ENCODE peak calls at places on chromosomes 5 and 9, in five cellular contexts. A is MM.1S; N is CD8-positive, alpha-beta T cell; V is heart left ventricle; L is Peyer's patch. B is an unnamed sample. For H3K4me1, the result is how much of the 10 kb centered on the place peaks cover.

GRCh38 chr5:139314276-139314675 is 20.7 kb downstream of the MATR3 start:
- DNase-seq in A (no peak), N (no peak), V (no peak), L (no peak), B (no peak)

GRCh38 chr9:85479305-85479704 is 262.4 kb downstream of the AGTPBP1 start:
- DNase-seq in A (no peak), N (no peak), V (no peak), L (no peak), B (no peak)

GRCh38 chr9:20200900-20201495 is 412.2 kb upstream of the SLC24A2 start:
- DNase-seq in A (no peak), N (no peak), V (no peak), L (no peak), B (no peak)

GRCh38 chr9:98031935-98032334 is 24.6 kb upstream of the NANS start:
- DNase-seq in A (no peak), N (no peak), V (no peak), L (no peak), B (no peak)

GRCh38 chr5:141695627-141696180 is 13.7 kb upstream of the ARAP3 start:
- DNase-seq in A (no peak), N (no peak), V (peak), L (no peak), B (no peak)

GRCh38 chr9:135085830-135086546 is 1.5 kb upstream of the OLFM1 start:
- DNase-seq in A (peak), N (no peak), V (peak), L (peak), B (peak)

GRCh38 chr5:130286971-130287370 is 382.7 kb downstream of the CHSY3 start:
- DNase-seq in A (no peak), N (no peak), V (no peak), L (no peak), B (no peak)

GRCh38 chr5:134136221-134136631 is 21.7 kb downstream of the TCF7 start:
- DNase-seq in A (no peak), N (peak), V (no peak), L (peak), B (peak)

GRCh38 chr9:107707419-107707837 is 217.9 kb upstream of the KLF4 start:
- DNase-seq in A (no peak), N (no peak), V (no peak), L (no peak), B (no peak)

GRCh38 chr5:137078171-137078665 is 420.9 kb downstream of the SPOCK1 start:
- DNase-seq in A (no peak), N (no peak), V (no peak), L (no peak), B (no peak)

GRCh38 chr9:70120834-70121510 is 77.3 kb downstream of the MAMDC2 start:
- DNase-seq in A (no peak), N (no peak), V (no peak), L (peak), B (peak)

GRCh38 chr5:135429886-135430437 is 17.2 kb downstream of the DCANP1 start:
- DNase-seq in A (no peak), N (no peak), V (no peak), L (peak), B (no peak)

GRCh38 chr9:128818839-128819715 is 777 bp downstream of the ENDOG start:
- DNase-seq in A (peak), N (peak), V (peak), L (peak), B (no peak)

DNA sequence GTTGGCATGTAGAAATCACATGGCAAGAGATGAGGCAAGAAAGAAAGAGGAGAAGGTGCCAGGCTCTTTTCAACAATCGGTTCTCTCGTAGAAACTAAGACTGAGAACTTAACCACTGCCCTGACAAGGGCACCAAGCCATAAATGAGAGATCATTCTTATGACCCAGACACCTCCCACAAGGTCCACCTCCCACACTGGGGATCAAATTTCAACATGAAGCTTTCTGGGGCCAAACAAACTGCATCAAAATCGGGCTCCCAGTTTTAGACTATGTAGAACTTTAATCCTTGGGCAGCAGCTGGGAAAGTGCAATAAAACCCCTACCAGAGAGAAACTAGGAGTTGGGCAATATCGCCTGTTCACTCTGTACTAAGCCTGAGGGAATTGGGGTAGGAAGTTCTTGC is 150.2 kb upstream of the CCDC152 start:
- DNase-seq in A (no peak), N (no peak), V (no peak), L (no peak), B (no peak)
- H3K4me3 ChIP-seq in A (no peak), N (no peak), V (no peak), L (no peak), B (no peak)

GRCh38 chr5:14851999-14852526 is 19.5 kb downstream of the ANKH start:
- DNase-seq in A (no peak), N (no peak), V (no peak), L (no peak), B (no peak)

GRCh38 chr5:14853685-14854084 is 17.9 kb downstream of the ANKH start:
- DNase-seq in A (no peak), N (no peak), V (no peak), L (no peak), B (no peak)

GRCh38 chr5:14851597-14851996 is 20.0 kb downstream of the ANKH start:
- DNase-seq in A (no peak), N (no peak), V (no peak), L (no peak), B (no peak)

GRCh38 chr5:14852779-14853178 is 18.8 kb downstream of the ANKH start:
- DNase-seq in A (no peak), N (no peak), V (no peak), L (no peak), B (no peak)

GRCh38 chr5:14854806-14855205 is 16.8 kb downstream of the ANKH start:
- DNase-seq in A (no peak), N (no peak), V (no peak), L (peak), B (no peak)
- H3K4me1 ChIP-seq in A (under half), N (under half), V (half or more), L (under half), B (under half)

DNA sequence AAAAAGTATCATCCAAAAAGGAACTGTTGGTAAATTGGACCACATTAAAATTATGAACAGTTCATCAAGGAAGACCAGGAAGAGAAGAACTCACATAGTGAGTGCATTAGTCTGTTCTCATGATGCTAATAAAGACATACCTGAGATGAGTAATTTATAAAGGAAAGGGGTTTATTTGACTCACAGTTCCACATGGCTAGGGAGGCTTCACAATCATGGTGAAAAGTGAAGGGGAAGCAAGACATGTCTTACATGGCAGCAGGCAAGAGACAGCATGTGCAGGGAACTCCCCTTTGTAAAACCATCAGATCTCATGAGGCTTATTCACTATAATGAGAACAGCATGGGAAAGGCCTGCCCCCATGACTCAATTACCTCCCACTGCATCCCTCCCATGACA is 135.9 kb upstream of the MAN2A1 start:
- DNase-seq in A (no peak), N (no peak), V (no peak), L (no peak), B (no peak)
- H3K4me3 ChIP-seq in A (no peak), N (no peak), V (no peak), L (no peak), B (no peak)

DNA sequence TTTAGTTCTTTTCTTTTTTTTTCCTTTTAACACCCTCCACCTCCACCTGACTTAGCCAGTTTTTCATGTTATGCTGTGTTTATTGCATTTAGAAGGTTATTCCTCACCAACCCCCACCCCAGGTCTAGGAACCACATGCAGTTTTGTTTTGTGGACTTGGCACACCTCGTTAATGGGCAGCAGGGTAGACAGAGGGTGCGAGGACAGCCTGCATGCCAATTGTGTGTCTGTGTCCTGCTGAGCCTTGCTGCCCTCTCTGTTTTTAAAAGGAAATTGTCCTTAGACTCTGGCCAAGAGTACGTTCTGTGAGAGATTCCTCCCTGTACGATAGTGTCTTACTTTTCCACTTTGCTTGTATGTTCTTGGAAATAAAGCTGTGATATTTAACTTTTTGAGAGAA is 13.9 kb downstream of the PIK3R1 start:
- DNase-seq in A (no peak), N (no peak), V (no peak), L (no peak), B (no peak)
- H3K4me1 ChIP-seq in A (under half), N (half or more), V (half or more), L (under half), B (half or more)

DNA sequence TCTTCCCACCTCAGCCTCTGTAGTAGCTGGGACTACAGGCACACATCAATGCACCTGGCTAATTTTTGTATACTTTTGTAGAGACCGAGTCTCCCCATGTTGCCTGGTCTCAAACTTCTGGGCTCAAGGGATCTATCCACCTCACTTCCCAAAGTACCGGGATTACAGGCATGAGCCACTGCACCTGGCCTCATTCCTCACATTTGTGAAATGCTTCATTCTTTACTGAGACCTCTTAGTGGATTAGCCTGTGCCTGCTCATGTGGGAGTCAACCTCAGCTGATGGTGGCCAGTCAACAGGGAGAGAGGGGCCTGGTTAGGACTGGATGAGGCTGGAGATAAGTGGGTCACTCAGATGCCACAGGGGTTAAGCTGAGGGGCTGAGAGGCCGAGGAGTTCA is 37.3 kb upstream of the CLK4 start:
- DNase-seq in A (no peak), N (no peak), V (no peak), L (no peak), B (no peak)
- H3K4me3 ChIP-seq in A (no peak), N (no peak), V (no peak), L (no peak), B (no peak)

GRCh38 chr5:138082033-138082432 is 1.8 kb upstream of the WNT8A start:
- DNase-seq in A (peak), N (no peak), V (no peak), L (no peak), B (no peak)
- H3K4me1 ChIP-seq in A (under half), N (under half), V (under half), L (under half), B (under half)

DNA sequence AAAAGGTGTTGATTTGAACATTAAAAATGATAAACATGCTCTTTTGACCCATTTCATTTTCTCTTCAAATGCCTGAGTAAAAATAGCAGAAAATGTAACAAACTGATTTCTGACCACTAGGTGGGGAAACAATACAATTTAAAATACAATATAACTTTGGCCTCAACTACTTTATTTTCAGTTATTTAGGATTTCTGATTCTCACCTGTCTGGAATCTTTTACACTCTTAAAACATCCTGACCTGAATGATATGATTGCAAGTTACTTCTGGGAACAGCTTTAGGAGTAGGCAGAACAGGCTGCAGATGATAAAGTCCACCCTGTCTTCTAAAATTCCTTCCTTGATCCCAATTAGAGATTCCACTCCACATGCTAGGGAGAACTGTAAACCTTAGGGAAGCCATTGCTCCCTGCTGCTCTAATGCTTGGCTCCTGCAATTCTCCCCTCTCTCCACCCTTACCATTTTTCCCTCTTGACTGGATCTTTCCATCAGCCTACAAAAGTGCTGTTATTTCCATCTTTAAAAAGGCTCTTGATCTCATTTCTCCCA is 70.3 kb downstream of the FYB1 start:
- DNase-seq in A (peak), N (no peak), V (no peak), L (no peak), B (no peak)
- H3K4me3 ChIP-seq in A (no peak), N (no peak), V (no peak), L (no peak), B (no peak)

GRCh38 chr5:149526855-149527590 is 24.2 kb downstream of the CSNK1A1 start:
- DNase-seq in A (no peak), N (no peak), V (no peak), L (no peak), B (no peak)

GRCh38 chr5:149529463-149529862 is 21.8 kb downstream of the CSNK1A1 start:
- DNase-seq in A (no peak), N (no peak), V (no peak), L (no peak), B (peak)

GRCh38 chr5:149528661-149529060 is 22.6 kb downstream of the CSNK1A1 start:
- DNase-seq in A (no peak), N (no peak), V (no peak), L (no peak), B (no peak)

GRCh38 chr5:149537374-149537959 is 13.8 kb downstream of the CSNK1A1 start:
- DNase-seq in A (no peak), N (no peak), V (no peak), L (no peak), B (no peak)

GRCh38 chr5:149532413-149532812 is 18.8 kb downstream of the CSNK1A1 start:
- DNase-seq in A (no peak), N (no peak), V (no peak), L (no peak), B (no peak)
- H3K4me1 ChIP-seq in A (under half), N (half or more), V (half or more), L (under half), B (under half)

GRCh38 chr5:143209881-143210395 is 193.5 kb downstream of the NR3C1 start:
- DNase-seq in A (no peak), N (no peak), V (no peak), L (no peak), B (no peak)

GRCh38 chr5:143207058-143207457 is 196.4 kb downstream of the NR3C1 start:
- DNase-seq in A (no peak), N (no peak), V (no peak), L (no peak), B (no peak)

GRCh38 chr5:143207563-143208364 is 195.7 kb downstream of the NR3C1 start:
- DNase-seq in A (no peak), N (no peak), V (no peak), L (no peak), B (no peak)

GRCh38 chr5:143208781-143209510 is 194.5 kb downstream of the NR3C1 start:
- DNase-seq in A (no peak), N (no peak), V (no peak), L (no peak), B (no peak)

DNA sequence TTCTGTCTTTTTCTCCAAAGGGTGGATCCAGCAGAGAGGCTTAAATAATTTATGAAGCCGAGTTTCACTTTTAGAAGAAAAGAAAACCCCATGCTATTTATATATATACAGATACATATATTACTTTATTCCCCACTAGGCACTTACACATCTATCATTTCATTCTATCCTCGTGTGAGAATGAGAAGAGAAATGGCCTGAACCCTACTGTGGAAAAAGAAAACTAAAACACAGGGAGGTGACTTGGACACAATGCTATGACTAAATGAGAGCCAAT is 195.2 kb downstream of the NR3C1 start:
- DNase-seq in A (no peak), N (no peak), V (no peak), L (no peak), B (no peak)
- H3K4me3 ChIP-seq in A (no peak), N (no peak), V (no peak), L (no peak), B (no peak)

DNA sequence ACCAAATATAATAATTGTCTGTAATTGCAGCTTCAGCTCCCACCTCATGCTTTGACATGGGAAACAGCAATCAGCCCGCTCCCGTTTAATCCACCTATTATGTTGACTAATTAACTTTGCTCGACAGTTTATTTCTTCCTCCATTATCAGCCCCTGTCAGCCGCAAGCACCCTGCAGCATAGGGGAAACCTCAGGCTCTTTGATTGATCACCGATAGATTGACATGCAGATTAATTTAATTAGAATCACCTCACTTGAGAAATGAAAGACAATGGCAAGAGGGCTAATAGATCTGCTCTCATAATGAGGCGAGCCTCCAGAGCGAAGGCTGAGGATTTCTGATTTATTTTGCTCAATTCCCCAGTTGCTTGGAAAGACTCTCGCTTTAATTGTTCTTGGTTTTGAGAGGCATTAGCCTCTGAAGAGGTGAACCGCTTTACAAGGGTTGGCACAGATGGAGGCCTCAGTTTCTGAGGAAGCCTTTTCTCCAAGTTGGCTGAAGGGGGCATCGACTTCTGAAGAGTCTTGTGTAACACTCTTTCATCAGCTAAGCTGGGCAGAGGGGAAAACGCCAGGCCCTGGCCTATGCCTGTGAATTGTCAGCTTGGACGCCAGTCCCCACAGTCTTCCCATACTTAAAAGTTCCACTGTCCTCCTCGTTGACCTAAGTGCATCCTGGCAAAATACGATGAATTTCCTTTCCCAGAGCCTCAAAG is 275.4 kb downstream of the EBF1 start:
- DNase-seq in A (no peak), N (no peak), V (no peak), L (no peak), B (no peak)
- H3K4me1 ChIP-seq in A (under half), N (under half), V (under half), L (under half), B (under half)

B was measured in sigmoid colon.